ENCODE peak calls at places on chromosomes 7 and 10, in five cellular contexts. N, Y, T, H and E are unnamed samples.
A peak's percentile ranks its signal among the peaks of the same experiment; 100 is the strongest.

GRCh38 chr7:23590529-23590928 is 6.7 kb upstream of the CCDC126 start:
- DNase-seq in N (no peak), Y (no peak), T (no peak), H (no peak), E (no peak)

GRCh38 chr7:66507764-66508296 is 120.9 kb upstream of the KCTD7 start:
- DNase-seq in N (no peak), Y (peak; percentile 19), T (no peak), H (no peak), E (no peak)

GRCh38 chr7:74002474-74003017 is 25.4 kb upstream of the ELN start:
- DNase-seq in N (no peak), Y (peak; percentile 90), T (peak; percentile 90), H (peak; percentile 74), E (no peak)

GRCh38 chr10:113704637-113705343 is 25.1 kb downstream of the CASP7 start:
- DNase-seq in N (no peak), Y (no peak), T (peak; percentile 14), H (peak; percentile 53), E (peak; percentile 41)

GRCh38 chr7:64463636-64464375 is 99.1 kb downstream of the ZNF680 start:
- DNase-seq in N (no peak), Y (peak; percentile 86), T (no peak), H (no peak), E (no peak)

GRCh38 chr10:102633282-102633681 is 11.0 kb upstream of the TRIM8 start:
- DNase-seq in N (no peak), Y (peak; percentile 81), T (no peak), H (peak; percentile 94), E (no peak)

GRCh38 chr7:13407911-13408310 is 581.6 kb downstream of the ETV1 start:
- DNase-seq in N (no peak), Y (no peak), T (no peak), H (no peak), E (no peak)

GRCh38 chr10:102906507-102906906 is 11.6 kb upstream of the CNNM2 start:
- DNase-seq in N (no peak), Y (no peak), T (no peak), H (no peak), E (no peak)

GRCh38 chr7:17474724-17475344 is 176.4 kb downstream of the AHR start:
- DNase-seq in N (no peak), Y (no peak), T (peak; percentile 2), H (no peak), E (peak; percentile 9)

GRCh38 chr7:49294611-49295010 is 370.3 kb downstream of the CDC14C start:
- DNase-seq in N (no peak), Y (no peak), T (no peak), H (no peak), E (no peak)

GRCh38 chr10:101595591-101596433 is 7.7 kb downstream of the DPCD start:
- DNase-seq in N (no peak), Y (peak; percentile 38), T (no peak), H (no peak), E (no peak)

GRCh38 chr10:19977097-19977521 is 160.9 kb downstream of the PLXDC2 start:
- DNase-seq in N (no peak), Y (no peak), T (no peak), H (no peak), E (no peak)

GRCh38 chr7:137865764-137866163 is 19.0 kb upstream of the DGKI start:
- DNase-seq in N (no peak), Y (no peak), T (no peak), H (no peak), E (no peak)

GRCh38 chr7:111730476-111731300 is 168.4 kb upstream of the IMMP2L start:
- DNase-seq in N (no peak), Y (no peak), T (peak; percentile 14), H (peak; percentile 22), E (no peak)

GRCh38 chr10:26025500-26025899 is 91.5 kb downstream of the MYO3A start:
- DNase-seq in N (no peak), Y (no peak), T (no peak), H (no peak), E (no peak)

GRCh38 chr10:56003555-56003954 is 357.5 kb downstream of the ZWINT start:
- DNase-seq in N (no peak), Y (no peak), T (no peak), H (no peak), E (no peak)

GRCh38 chr10:29728541-29729049 is 93.8 kb upstream of the SVIL start:
- DNase-seq in N (no peak), Y (no peak), T (no peak), H (no peak), E (peak; percentile 31)

GRCh38 chr10:110914411-110914810 is 4.6 kb downstream of the BBIP1 start:
- DNase-seq in N (no peak), Y (no peak), T (no peak), H (no peak), E (no peak)

GRCh38 chr10:46282460-46283216 is 4.2 kb upstream of the ANTXRL start:
- DNase-seq in N (peak; percentile 29), Y (peak; percentile 92), T (peak; percentile 76), H (peak; percentile 36), E (peak; percentile 74)

GRCh38 chr7:139245401-139245800 is 14.4 kb downstream of the UBN2 start:
- DNase-seq in N (no peak), Y (no peak), T (no peak), H (no peak), E (no peak)

GRCh38 chr10:97454330-97455036 is 8.5 kb downstream of the ZDHHC16 start:
- DNase-seq in N (no peak), Y (no peak), T (no peak), H (peak; percentile 36), E (no peak)

GRCh38 chr7:22726849-22727792 is at the start of gene IL6:
- DNase-seq in N (no peak), Y (peak; percentile 96), T (peak; percentile 70), H (peak; percentile 93), E (peak; percentile 14)

GRCh38 chr7:2103071-2103898 is 129.5 kb downstream of the MAD1L1 start:
- DNase-seq in N (no peak), Y (no peak), T (no peak), H (no peak), E (no peak)

GRCh38 chr7:28020302-28020940 is 160.2 kb downstream of the JAZF1 start:
- DNase-seq in N (no peak), Y (no peak), T (peak; percentile 62), H (peak; percentile 84), E (peak; percentile 62)

GRCh38 chr10:4650109-4650508 is 175.9 kb upstream of the AKR1E2 start:
- DNase-seq in N (no peak), Y (no peak), T (no peak), H (peak; percentile 69), E (no peak)